ENCODE peak calls at places on chromosomes 7 and 10, in eight cellular contexts. One of them, this sample, is unnamed.
A peak's percentile ranks its signal among the peaks of the same experiment; 100 is the strongest.

GRCh38 chr7:38283107-38283506 is 9.7 kb upstream of the TARP start:
- DNase-seq in hepatocyte: no peak
- DNase-seq in mesothelial cell of epicardium: no peak
- DNase-seq in AG04449: no peak
- DNase-seq in choroid plexus epithelial cell: no peak
- DNase-seq in brain microvascular endothelial cell: no peak
- DNase-seq in osteoblast: no peak
- DNase-seq in astrocyte of the cerebellum: no peak
- DNase-seq in this sample: no peak

GRCh38 chr10:3619276-3619675 is 165.7 kb downstream of the KLF6 start:
- DNase-seq in hepatocyte: no peak
- DNase-seq in mesothelial cell of epicardium: no peak
- DNase-seq in AG04449: no peak
- DNase-seq in choroid plexus epithelial cell: no peak
- DNase-seq in brain microvascular endothelial cell: no peak
- DNase-seq in osteoblast: no peak
- DNase-seq in astrocyte of the cerebellum: no peak
- DNase-seq in this sample: no peak

GRCh38 chr7:11171569-11172192 is 198.0 kb downstream of the PHF14 start:
- DNase-seq in hepatocyte: no peak
- DNase-seq in mesothelial cell of epicardium: no peak
- DNase-seq in AG04449: no peak
- DNase-seq in choroid plexus epithelial cell: no peak
- DNase-seq in brain microvascular endothelial cell: no peak
- DNase-seq in osteoblast: no peak
- DNase-seq in astrocyte of the cerebellum: no peak
- DNase-seq in this sample: no peak

GRCh38 chr10:47255033-47255813 is 44.8 kb upstream of the GDF10 start:
- DNase-seq in hepatocyte: no peak
- DNase-seq in mesothelial cell of epicardium: no peak
- DNase-seq in AG04449: no peak
- DNase-seq in choroid plexus epithelial cell: no peak
- DNase-seq in brain microvascular endothelial cell: no peak
- DNase-seq in osteoblast: no peak
- DNase-seq in astrocyte of the cerebellum: no peak
- DNase-seq in this sample: no peak

GRCh38 chr10:52740913-52741675 is 31.5 kb downstream of the MBL2 start:
- DNase-seq in hepatocyte: peak; percentile 55
- DNase-seq in mesothelial cell of epicardium: peak; percentile 67
- DNase-seq in AG04449: no peak
- DNase-seq in choroid plexus epithelial cell: peak; percentile 57
- DNase-seq in brain microvascular endothelial cell: peak; percentile 58
- DNase-seq in osteoblast: peak; percentile 55
- DNase-seq in astrocyte of the cerebellum: peak; percentile 4
- DNase-seq in this sample: peak; percentile 17

GRCh38 chr7:68216046-68216445 is 1219.4 kb downstream of the TYW1 start:
- DNase-seq in hepatocyte: no peak
- DNase-seq in mesothelial cell of epicardium: no peak
- DNase-seq in AG04449: no peak
- DNase-seq in choroid plexus epithelial cell: no peak
- DNase-seq in brain microvascular endothelial cell: no peak
- DNase-seq in osteoblast: no peak
- DNase-seq in astrocyte of the cerebellum: no peak
- DNase-seq in this sample: no peak

GRCh38 chr7:88229302-88229870 is 9.5 kb upstream of the SRI start:
- DNase-seq in hepatocyte: peak; percentile 27
- DNase-seq in mesothelial cell of epicardium: no peak
- DNase-seq in AG04449: no peak
- DNase-seq in choroid plexus epithelial cell: no peak
- DNase-seq in brain microvascular endothelial cell: no peak
- DNase-seq in osteoblast: no peak
- DNase-seq in astrocyte of the cerebellum: no peak
- DNase-seq in this sample: no peak

GRCh38 chr7:130901209-130901783 is 167.3 kb upstream of the KLF14 start:
- DNase-seq in hepatocyte: peak; percentile 78
- DNase-seq in mesothelial cell of epicardium: no peak
- DNase-seq in AG04449: peak; percentile 83
- DNase-seq in choroid plexus epithelial cell: peak; percentile 95
- DNase-seq in brain microvascular endothelial cell: peak; percentile 96
- DNase-seq in osteoblast: peak; percentile 85
- DNase-seq in astrocyte of the cerebellum: peak; percentile 83
- DNase-seq in this sample: peak; percentile 97

GRCh38 chr7:87934699-87935372 is 785 bp downstream of the ADAM22 start:
- DNase-seq in hepatocyte: peak; percentile 23
- DNase-seq in mesothelial cell of epicardium: no peak
- DNase-seq in AG04449: no peak
- DNase-seq in choroid plexus epithelial cell: peak; percentile 18
- DNase-seq in brain microvascular endothelial cell: no peak
- DNase-seq in osteoblast: peak; percentile 64
- DNase-seq in astrocyte of the cerebellum: no peak
- DNase-seq in this sample: no peak

GRCh38 chr10:43868952-43869351 is 220.3 kb upstream of the ZNF32 start:
- DNase-seq in hepatocyte: no peak
- DNase-seq in mesothelial cell of epicardium: no peak
- DNase-seq in AG04449: no peak
- DNase-seq in choroid plexus epithelial cell: no peak
- DNase-seq in brain microvascular endothelial cell: no peak
- DNase-seq in osteoblast: no peak
- DNase-seq in astrocyte of the cerebellum: no peak
- DNase-seq in this sample: no peak

GRCh38 chr7:36210542-36210941 is 57.5 kb downstream of the EEPD1 start:
- DNase-seq in hepatocyte: no peak
- DNase-seq in mesothelial cell of epicardium: no peak
- DNase-seq in AG04449: no peak
- DNase-seq in choroid plexus epithelial cell: peak; percentile 56
- DNase-seq in brain microvascular endothelial cell: no peak
- DNase-seq in osteoblast: peak; percentile 19
- DNase-seq in astrocyte of the cerebellum: no peak
- DNase-seq in this sample: peak; percentile 54

GRCh38 chr7:43417455-43417854 is 165.5 kb upstream of the STK17A start:
- DNase-seq in hepatocyte: no peak
- DNase-seq in mesothelial cell of epicardium: no peak
- DNase-seq in AG04449: no peak
- DNase-seq in choroid plexus epithelial cell: no peak
- DNase-seq in brain microvascular endothelial cell: no peak
- DNase-seq in osteoblast: no peak
- DNase-seq in astrocyte of the cerebellum: no peak
- DNase-seq in this sample: no peak

GRCh38 chr7:148408307-148408706 is 182.3 kb upstream of the C7orf33 start:
- DNase-seq in hepatocyte: no peak
- DNase-seq in mesothelial cell of epicardium: no peak
- DNase-seq in AG04449: no peak
- DNase-seq in choroid plexus epithelial cell: no peak
- DNase-seq in brain microvascular endothelial cell: no peak
- DNase-seq in osteoblast: no peak
- DNase-seq in astrocyte of the cerebellum: no peak
- DNase-seq in this sample: no peak

GRCh38 chr7:45574521-45575500 is 643 bp downstream of the ADCY1 start:
- DNase-seq in hepatocyte: peak; percentile 87
- DNase-seq in mesothelial cell of epicardium: peak; percentile 69
- DNase-seq in AG04449: no peak
- DNase-seq in choroid plexus epithelial cell: peak; percentile 59
- DNase-seq in brain microvascular endothelial cell: peak; percentile 14
- DNase-seq in osteoblast: peak; percentile 97
- DNase-seq in astrocyte of the cerebellum: peak; percentile 6
- DNase-seq in this sample: peak; percentile 49

GRCh38 chr10:14556285-14556956 is 218.3 kb downstream of the FAM107B start:
- DNase-seq in hepatocyte: peak; percentile 56
- DNase-seq in mesothelial cell of epicardium: no peak
- DNase-seq in AG04449: no peak
- DNase-seq in choroid plexus epithelial cell: peak; percentile 73
- DNase-seq in brain microvascular endothelial cell: peak; percentile 60
- DNase-seq in osteoblast: no peak
- DNase-seq in astrocyte of the cerebellum: no peak
- DNase-seq in this sample: peak; percentile 23

GRCh38 chr7:138954545-138955475 is 26.4 kb downstream of the KIAA1549 start:
- DNase-seq in hepatocyte: no peak
- DNase-seq in mesothelial cell of epicardium: no peak
- DNase-seq in AG04449: no peak
- DNase-seq in choroid plexus epithelial cell: no peak
- DNase-seq in brain microvascular endothelial cell: no peak
- DNase-seq in osteoblast: no peak
- DNase-seq in astrocyte of the cerebellum: no peak
- DNase-seq in this sample: no peak

GRCh38 chr7:133646493-133647154 is 393.7 kb downstream of the EXOC4 start:
- DNase-seq in hepatocyte: no peak
- DNase-seq in mesothelial cell of epicardium: no peak
- DNase-seq in AG04449: no peak
- DNase-seq in choroid plexus epithelial cell: no peak
- DNase-seq in brain microvascular endothelial cell: no peak
- DNase-seq in osteoblast: no peak
- DNase-seq in astrocyte of the cerebellum: no peak
- DNase-seq in this sample: no peak

GRCh38 chr7:28858895-28859294 is 99.2 kb downstream of the TRIL start:
- DNase-seq in hepatocyte: no peak
- DNase-seq in mesothelial cell of epicardium: no peak
- DNase-seq in AG04449: no peak
- DNase-seq in choroid plexus epithelial cell: no peak
- DNase-seq in brain microvascular endothelial cell: no peak
- DNase-seq in osteoblast: no peak
- DNase-seq in astrocyte of the cerebellum: no peak
- DNase-seq in this sample: no peak

GRCh38 chr7:139118234-139118802 is 8.8 kb upstream of the ZC3HAV1 start:
- DNase-seq in hepatocyte: no peak
- DNase-seq in mesothelial cell of epicardium: no peak
- DNase-seq in AG04449: no peak
- DNase-seq in choroid plexus epithelial cell: peak; percentile 65
- DNase-seq in brain microvascular endothelial cell: peak; percentile 45
- DNase-seq in osteoblast: peak; percentile 92
- DNase-seq in astrocyte of the cerebellum: no peak
- DNase-seq in this sample: peak; percentile 81

GRCh38 chr10:112724404-112724991 is 225.5 kb upstream of the TCF7L2 start:
- DNase-seq in hepatocyte: no peak
- DNase-seq in mesothelial cell of epicardium: no peak
- DNase-seq in AG04449: no peak
- DNase-seq in choroid plexus epithelial cell: no peak
- DNase-seq in brain microvascular endothelial cell: no peak
- DNase-seq in osteoblast: no peak
- DNase-seq in astrocyte of the cerebellum: no peak
- DNase-seq in this sample: no peak
- TF ChIP-seq CTCF in hepatocyte: no peak
- TF ChIP-seq CTCF in mesothelial cell of epicardium: no peak
- TF ChIP-seq CTCF in AG04449: no peak
- TF ChIP-seq CTCF in choroid plexus epithelial cell: no peak
- TF ChIP-seq CTCF in brain microvascular endothelial cell: no peak
- TF ChIP-seq CTCF in osteoblast: no peak
- TF ChIP-seq CTCF in astrocyte of the cerebellum: no peak
- TF ChIP-seq CTCF in this sample: no peak

DNA sequence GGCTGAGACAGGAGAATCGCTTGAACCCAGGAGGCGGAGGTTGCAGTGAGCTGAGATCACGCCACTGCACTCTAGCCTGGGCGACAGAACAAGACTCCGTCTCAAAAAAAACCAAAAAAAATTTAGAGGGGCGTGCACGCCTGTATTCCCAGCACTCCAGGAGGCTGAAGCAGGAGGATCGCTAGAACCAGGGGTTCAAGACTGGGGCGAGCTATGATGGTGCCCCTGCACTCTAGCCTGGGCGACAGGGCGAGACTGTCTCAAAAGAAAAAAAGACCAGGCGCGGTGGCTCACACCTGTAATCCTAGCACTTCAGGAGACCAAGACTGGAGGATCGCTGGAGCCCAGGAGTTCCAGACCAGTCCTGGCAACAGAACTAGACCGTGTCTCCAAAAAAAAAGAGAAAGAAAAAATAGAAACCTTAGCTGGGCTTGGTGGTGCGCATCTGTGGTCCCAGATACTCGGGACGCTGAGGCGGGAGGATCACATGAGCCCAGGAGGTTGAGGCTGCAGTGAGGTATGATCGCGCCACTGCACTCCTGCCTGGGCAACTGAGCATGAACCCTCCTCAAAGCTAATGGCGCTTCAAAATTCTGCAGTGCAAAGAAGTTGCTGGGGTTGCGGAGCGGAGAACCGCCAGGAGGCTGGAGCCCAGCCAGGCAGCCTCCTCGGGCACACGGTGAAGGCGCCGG is 382 bp upstream of the MBLAC1 start:
- DNase-seq in hepatocyte: no peak
- DNase-seq in mesothelial cell of epicardium: no peak
- DNase-seq in AG04449: no peak
- DNase-seq in choroid plexus epithelial cell: no peak
- DNase-seq in brain microvascular endothelial cell: no peak
- DNase-seq in osteoblast: no peak
- DNase-seq in astrocyte of the cerebellum: no peak
- DNase-seq in this sample: no peak
- TF ChIP-seq CTCF in hepatocyte: no peak
- TF ChIP-seq CTCF in mesothelial cell of epicardium: no peak
- TF ChIP-seq CTCF in AG04449: no peak
- TF ChIP-seq CTCF in choroid plexus epithelial cell: peak; percentile 10
- TF ChIP-seq CTCF in brain microvascular endothelial cell: no peak
- TF ChIP-seq CTCF in osteoblast: no peak
- TF ChIP-seq CTCF in astrocyte of the cerebellum: no peak
- TF ChIP-seq CTCF in this sample: no peak

DNA sequence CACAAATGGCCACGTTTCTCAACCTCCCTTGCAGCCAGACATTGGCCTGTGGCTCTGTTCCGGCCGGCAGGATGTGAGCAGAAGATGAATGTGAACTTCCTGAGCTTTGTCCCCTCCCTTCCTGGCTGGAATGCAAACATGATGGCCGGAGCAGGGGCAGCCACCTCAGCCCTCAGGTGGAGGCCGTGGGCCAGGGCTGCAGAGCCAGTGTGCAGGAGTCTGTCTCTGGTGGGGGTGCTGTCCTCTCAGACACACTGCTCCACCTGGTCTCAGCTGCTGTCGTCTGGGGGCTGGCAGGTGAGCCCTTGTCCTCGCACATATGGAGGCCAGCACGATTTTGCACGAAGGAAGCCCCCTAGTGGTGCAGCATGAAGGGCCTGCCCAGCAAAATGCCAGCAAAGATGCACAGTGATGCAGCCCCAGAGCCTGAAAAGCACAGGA is 25.3 kb upstream of the PWWP2B start:
- DNase-seq in hepatocyte: no peak
- DNase-seq in mesothelial cell of epicardium: no peak
- DNase-seq in AG04449: no peak
- DNase-seq in choroid plexus epithelial cell: peak; percentile 14
- DNase-seq in brain microvascular endothelial cell: no peak
- DNase-seq in osteoblast: peak; percentile 68
- DNase-seq in astrocyte of the cerebellum: no peak
- DNase-seq in this sample: no peak
- TF ChIP-seq CTCF in hepatocyte: peak; percentile 12
- TF ChIP-seq CTCF in mesothelial cell of epicardium: peak; percentile 21
- TF ChIP-seq CTCF in AG04449: peak; percentile 34
- TF ChIP-seq CTCF in choroid plexus epithelial cell: peak; percentile 60
- TF ChIP-seq CTCF in brain microvascular endothelial cell: peak; percentile 76
- TF ChIP-seq CTCF in osteoblast: peak; percentile 40
- TF ChIP-seq CTCF in astrocyte of the cerebellum: peak; percentile 43
- TF ChIP-seq CTCF in this sample: peak; percentile 32

DNA sequence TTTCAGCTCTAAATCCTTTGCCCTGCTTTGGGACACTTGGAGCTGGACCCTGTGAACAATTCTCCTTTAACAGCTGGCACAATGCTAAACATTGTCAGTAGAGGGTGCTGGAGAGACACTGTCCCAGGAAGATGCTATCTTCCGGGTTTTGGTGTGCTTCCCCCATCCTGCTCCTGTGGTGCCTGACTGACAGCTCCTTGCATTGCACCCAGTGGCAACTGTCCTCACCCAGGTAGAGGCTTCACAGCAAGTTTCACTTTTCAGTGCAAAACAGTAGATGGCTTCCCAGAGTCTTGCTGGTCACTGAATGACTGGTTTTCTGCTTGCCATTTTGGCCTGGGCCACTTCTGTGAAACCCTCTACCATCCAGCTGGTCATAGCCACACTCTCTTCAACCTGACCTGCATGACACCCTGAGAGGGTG is 77.3 kb downstream of the CDC14C start:
- DNase-seq in hepatocyte: peak; percentile 64
- DNase-seq in mesothelial cell of epicardium: no peak
- DNase-seq in AG04449: no peak
- DNase-seq in choroid plexus epithelial cell: peak; percentile 1
- DNase-seq in brain microvascular endothelial cell: no peak
- DNase-seq in osteoblast: peak; percentile 30
- DNase-seq in astrocyte of the cerebellum: no peak
- DNase-seq in this sample: no peak
- TF ChIP-seq CTCF in hepatocyte: peak; percentile 59
- TF ChIP-seq CTCF in mesothelial cell of epicardium: peak; percentile 34
- TF ChIP-seq CTCF in AG04449: no peak
- TF ChIP-seq CTCF in choroid plexus epithelial cell: peak; percentile 34
- TF ChIP-seq CTCF in brain microvascular endothelial cell: peak; percentile 29
- TF ChIP-seq CTCF in osteoblast: no peak
- TF ChIP-seq CTCF in astrocyte of the cerebellum: peak; percentile 56
- TF ChIP-seq CTCF in this sample: peak; percentile 11